ENCODE peak calls at places on chromosome 2, in five cellular contexts. H is NB4, I is GM12865, P is fibroblast of pulmonary artery, G is colonic mucosa. M is an unnamed sample.
A peak's percentile ranks its signal among the peaks of the same experiment; 100 is the strongest.

GRCh38 chr2:46471705-46472104 is 7.7 kb upstream of the TMEM247 start:
- DNase-seq in H (no peak), I (no peak), P (no peak), G (no peak), M (no peak)

GRCh38 chr2:239193925-239194687 is 206.7 kb downstream of the HDAC4 start:
- DNase-seq in H (no peak), I (no peak), P (no peak), G (no peak), M (no peak)

GRCh38 chr2:203897544-203897943 is 30.0 kb downstream of the CTLA4 start:
- DNase-seq in H (no peak), I (no peak), P (no peak), G (no peak), M (no peak)

GRCh38 chr2:113966171-113966570 is 76.3 kb downstream of the ACTR3 start:
- DNase-seq in H (no peak), I (no peak), P (no peak), G (no peak), M (no peak)

GRCh38 chr2:232842689-232843088 is 27.4 kb upstream of the SNORC start:
- DNase-seq in H (peak; percentile 68), I (no peak), P (peak; percentile 35), G (no peak), M (no peak)

GRCh38 chr2:105935048-105935447 is 190.3 kb downstream of the NCK2 start:
- DNase-seq in H (no peak), I (no peak), P (no peak), G (no peak), M (no peak)

GRCh38 chr2:10768063-10768507 is 44.5 kb downstream of the PDIA6 start:
- DNase-seq in H (no peak), I (no peak), P (no peak), G (no peak), M (no peak)

GRCh38 chr2:189267925-189268579 is 88.5 kb upstream of the COL5A2 start:
- DNase-seq in H (no peak), I (no peak), P (peak; percentile 72), G (no peak), M (no peak)

GRCh38 chr2:12050381-12050780 is 303.9 kb downstream of the LPIN1 start:
- DNase-seq in H (peak; percentile 92), I (peak; percentile 80), P (no peak), G (no peak), M (no peak)

GRCh38 chr2:190836767-190837166 is 43.9 kb upstream of the GLS start:
- DNase-seq in H (no peak), I (no peak), P (no peak), G (no peak), M (no peak)

GRCh38 chr2:232887171-232887850 is 17.2 kb downstream of the SNORC start:
- DNase-seq in H (peak; percentile 28), I (no peak), P (peak; percentile 15), G (peak; percentile 12), M (no peak)

GRCh38 chr2:52881606-52882005 is 886.0 kb upstream of the CHAC2 start:
- DNase-seq in H (no peak), I (no peak), P (no peak), G (no peak), M (no peak)

GRCh38 chr2:8597526-8598225 is 84.2 kb upstream of the ID2 start:
- DNase-seq in H (no peak), I (no peak), P (no peak), G (no peak), M (no peak)

GRCh38 chr2:10814142-10814541 is 1.6 kb upstream of the PDIA6 start:
- DNase-seq in H (no peak), I (no peak), P (no peak), G (no peak), M (no peak)

GRCh38 chr2:96493072-96493471 is 12.1 kb downstream of the NEURL3 start:
- DNase-seq in H (no peak), I (peak; percentile 48), P (no peak), G (no peak), M (no peak)

GRCh38 chr2:228689049-228689448 is 507.6 kb upstream of the SPHKAP start:
- DNase-seq in H (peak; percentile 40), I (no peak), P (no peak), G (no peak), M (peak; percentile 55)

GRCh38 chr2:85717308-85718005 is 23.3 kb downstream of the GNLY start:
- DNase-seq in H (no peak), I (no peak), P (peak; percentile 53), G (no peak), M (no peak)

GRCh38 chr2:238936162-238937052 is 88.5 kb downstream of the TWIST2 start:
- DNase-seq in H (no peak), I (no peak), P (no peak), G (no peak), M (no peak)

GRCh38 chr2:51782874-51783765 is 751.2 kb upstream of the NRXN1 start:
- DNase-seq in H (no peak), I (no peak), P (no peak), G (no peak), M (no peak)

GRCh38 chr2:36811071-36811470 is 114.6 kb downstream of the VIT start:
- DNase-seq in H (no peak), I (no peak), P (no peak), G (no peak), M (no peak)

GRCh38 chr2:12270876-12271588 is 445.7 kb upstream of the TRIB2 start:
- DNase-seq in H (no peak), I (peak; percentile 71), P (no peak), G (no peak), M (no peak)

GRCh38 chr2:109193807-109194702 is 65.0 kb downstream of the SH3RF3 start:
- DNase-seq in H (no peak), I (peak; percentile 23), P (no peak), G (no peak), M (no peak)

GRCh38 chr2:19408592-19408991 is 50.2 kb upstream of the OSR1 start:
- DNase-seq in H (no peak), I (no peak), P (peak; percentile 66), G (no peak), M (no peak)

GRCh38 chr2:74507926-74508520 is 528 bp upstream of the PCGF1 start:
- DNase-seq in H (peak; percentile 34), I (peak; percentile 39), P (peak; percentile 29), G (peak; percentile 62), M (peak; percentile 25)

GRCh38 chr2:177669625-177670330 is 277.2 kb downstream of the AGPS start:
- DNase-seq in H (no peak), I (no peak), P (no peak), G (no peak), M (no peak)

GRCh38 chr2:105417789-105418475 is 19.1 kb upstream of the FHL2 start:
- DNase-seq in H (peak; percentile 40), I (no peak), P (peak; percentile 43), G (no peak), M (no peak)

GRCh38 chr2:179031731-179032408 is 18.1 kb downstream of the CCDC141 start:
- DNase-seq in H (no peak), I (peak; percentile 89), P (peak; percentile 4), G (no peak), M (no peak)

GRCh38 chr2:135059577-135059976 is 7.5 kb downstream of the RAB3GAP1 start:
- DNase-seq in H (no peak), I (no peak), P (no peak), G (no peak), M (no peak)

DNA sequence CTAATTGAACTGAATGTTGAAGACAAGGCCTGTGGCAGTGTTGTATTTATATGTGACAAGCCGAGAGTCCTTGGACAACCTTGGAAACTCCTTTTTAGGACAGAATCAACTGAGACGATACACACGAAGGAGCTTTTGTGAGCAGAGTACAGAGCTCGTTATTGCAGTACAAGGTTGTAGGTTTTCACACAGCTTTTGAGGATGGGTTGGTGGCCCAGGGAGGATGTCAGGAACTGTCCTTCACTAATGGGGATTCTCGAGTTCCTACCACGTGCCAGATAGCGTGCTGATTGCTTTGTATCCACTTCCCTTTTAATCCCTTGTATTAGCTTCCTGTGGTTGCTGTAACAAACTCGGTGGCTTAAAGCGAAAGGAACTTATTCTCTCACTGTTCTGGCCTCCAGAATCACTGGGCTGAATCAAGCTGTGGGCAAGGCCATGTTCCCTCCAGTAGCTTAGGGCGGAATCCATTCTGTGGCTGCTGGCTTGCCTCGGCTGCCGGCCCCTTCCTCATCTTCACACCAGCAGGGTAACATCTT is 20.2 kb downstream of the INPP4A start:
- DNase-seq in H (peak; percentile 96), I (peak; percentile 96), P (no peak), G (no peak), M (no peak)
- TF ChIP-seq CTCF in H (no peak), I (no peak), P (no peak), G (no peak), M (no peak)

DNA sequence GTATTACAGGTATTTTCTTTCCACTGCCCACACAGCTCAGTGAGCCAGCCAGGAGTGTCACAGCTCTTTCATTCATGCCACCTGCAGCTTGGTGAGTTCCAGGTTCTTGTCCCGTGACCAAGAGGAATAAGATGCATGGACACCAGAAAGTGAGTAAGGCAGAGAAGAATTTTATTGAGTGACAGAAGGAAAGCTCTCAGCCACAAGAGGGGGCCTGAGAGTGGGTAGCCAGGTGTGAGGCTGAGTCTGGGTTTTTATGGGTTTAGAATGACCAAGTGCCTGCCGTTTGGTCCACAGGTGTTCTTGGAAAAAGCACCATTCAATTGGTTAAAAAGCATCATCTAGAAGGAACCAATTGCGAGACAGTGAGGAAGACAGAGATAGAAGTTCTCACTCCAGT is 1097.1 kb upstream of the SLC39A10 start:
- DNase-seq in H (no peak), I (no peak), P (no peak), G (no peak), M (no peak)
- TF ChIP-seq CTCF in H (no peak), I (peak; percentile 8), P (no peak), G (no peak), M (no peak)

DNA sequence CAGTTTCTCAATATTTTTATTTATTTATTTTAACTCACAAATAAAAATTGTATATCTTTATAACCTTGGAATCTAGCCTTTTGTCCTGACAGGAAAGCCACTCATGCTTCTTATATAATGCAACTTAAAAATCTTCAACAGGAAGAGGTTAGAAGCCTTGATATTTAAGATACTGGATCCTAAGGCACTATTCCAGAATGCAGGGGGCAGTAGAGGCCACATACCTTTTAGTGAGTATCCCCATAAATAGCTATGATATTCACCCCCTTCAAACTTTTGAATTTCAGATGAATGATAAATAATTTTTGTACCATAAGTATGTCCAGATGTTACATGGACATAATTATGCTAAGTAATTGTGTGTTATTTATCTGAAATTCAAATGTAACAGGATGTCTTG is 592.7 kb upstream of the VRK2 start:
- DNase-seq in H (no peak), I (no peak), P (no peak), G (no peak), M (no peak)
- TF ChIP-seq CTCF in H (peak; percentile 25), I (no peak), P (no peak), G (no peak), M (no peak)

GRCh38 chr2:187451510-187451909 is 3.5 kb upstream of the CALCRL start:
- DNase-seq in H (no peak), I (no peak), P (no peak), G (no peak), M (no peak)

GRCh38 chr2:187453078-187453641 is 5.1 kb upstream of the CALCRL start:
- DNase-seq in H (peak; percentile 33), I (peak; percentile 32), P (peak; percentile 64), G (no peak), M (no peak)
- TF ChIP-seq CTCF in H (no peak), I (peak; percentile 19), P (peak; percentile 49), G (peak; percentile 17), M (peak; percentile 57)